ENCODE peak calls at places on chromosomes 5 and 9, in nine cellular contexts. J is H54; N is HTR-8/SVneo; Q is effector memory CD4-positive, alpha-beta T cell; M is NCI-H1417; O is globus pallidus; P is Panc1; B is MCF 10A; H is adrenal gland. T is an unnamed sample.

GRCh38 chr5:1105350-1106265 is 6.3 kb downstream of the SLC12A7 start:
- DNase-seq in O (no peak), N (no peak), B (no peak), J (no peak), M (no peak), Q (peak; percentile 57), H (no peak), P (no peak), T (no peak)

GRCh38 chr9:136051568-136052432 is 43.3 kb downstream of the NACC2 start:
- DNase-seq in O (peak; percentile 96), Q (no peak), B (peak; percentile 97), H (peak; percentile 64), P (peak; percentile 64), M (peak; percentile 91), J (peak; percentile 98), N (peak; percentile 86), T (peak; percentile 94)

GRCh38 chr9:12774861-12775367 is at the start of gene LURAP1L:
- DNase-seq in P (no peak), N (peak; percentile 41), J (no peak), M (peak; percentile 54), B (peak; percentile 84), H (peak; percentile 79), Q (no peak), O (peak; percentile 77), T (peak; percentile 58)

GRCh38 chr5:180140627-180141006 is 68.4 kb downstream of the RASGEF1C start:
- DNase-seq in Q (no peak), N (no peak), J (no peak), O (no peak), H (peak; percentile 14), M (no peak), B (no peak), P (no peak), T (no peak)

GRCh38 chr5:137022043-137022442 is 477.1 kb downstream of the SPOCK1 start:
- DNase-seq in B (no peak), Q (no peak), P (no peak), J (no peak), N (no peak), M (no peak), O (peak; percentile 20), H (peak; percentile 58), T (peak; percentile 8)

GRCh38 chr9:87580941-87581438 is 83.3 kb downstream of the DAPK1 start:
- DNase-seq in N (no peak), O (no peak), Q (no peak), H (no peak), M (peak; percentile 57), B (no peak), J (no peak), P (no peak), T (no peak)

GRCh38 chr5:1883120-1883924 is 597 bp upstream of the IRX4 start:
- DNase-seq in M (peak; percentile 63), O (no peak), N (peak; percentile 45), B (peak; percentile 58), P (no peak), H (no peak), Q (no peak), J (no peak), T (no peak)

GRCh38 chr9:113536483-113537226 is 73.1 kb downstream of the RGS3 start:
- DNase-seq in O (peak; percentile 99), H (peak; percentile 88), M (no peak), Q (no peak), P (no peak), N (no peak), J (no peak), B (no peak), T (peak; percentile 93)

GRCh38 chr5:157106668-157107461 is 2.0 kb downstream of the HAVCR2 start:
- DNase-seq in M (no peak), N (no peak), J (no peak), O (peak; percentile 22), Q (no peak), B (no peak), H (peak; percentile 69), P (no peak), T (peak; percentile 5)

GRCh38 chr5:95533761-95534160 is 21.0 kb downstream of the SKIC3 start:
- DNase-seq in J (no peak), M (no peak), Q (no peak), N (no peak), H (no peak), O (no peak), B (no peak), P (no peak), T (no peak)

GRCh38 chr9:129868571-129869486 is 33.6 kb downstream of the USP20 start:
- DNase-seq in P (no peak), Q (peak; percentile 97), H (no peak), O (no peak), M (no peak), B (no peak), J (no peak), N (no peak), T (no peak)

GRCh38 chr9:35140097-35140496 is 21.7 kb upstream of the UNC13B start:
- DNase-seq in J (no peak), N (no peak), M (no peak), O (no peak), B (no peak), H (no peak), P (no peak), Q (no peak), T (no peak)

GRCh38 chr5:142323480-142324376 is 1.1 kb downstream of the SPRY4 start:
- DNase-seq in J (no peak), H (peak; percentile 70), N (no peak), O (no peak), Q (no peak), P (no peak), M (peak; percentile 21), B (peak; percentile 49), T (no peak)

GRCh38 chr5:180527659-180528058 is 33.5 kb downstream of the CNOT6 start:
- DNase-seq in O (no peak), M (no peak), N (no peak), H (no peak), P (no peak), J (no peak), Q (no peak), B (no peak), T (no peak)

GRCh38 chr9:70616401-70617010 is 202.0 kb upstream of the KLF9 start:
- DNase-seq in H (no peak), M (no peak), Q (no peak), J (no peak), P (no peak), B (no peak), O (no peak), N (no peak), T (no peak)

GRCh38 chr5:142906863-142907671 is 136.9 kb downstream of the ARHGAP26 start:
- DNase-seq in N (no peak), M (no peak), P (no peak), J (no peak), B (no peak), Q (no peak), O (no peak), H (no peak), T (no peak)

GRCh38 chr5:78504726-78505431 is 143.7 kb downstream of the LHFPL2 start:
- DNase-seq in H (peak; percentile 97), J (peak; percentile 91), M (peak; percentile 43), B (peak; percentile 98), O (peak; percentile 92), Q (no peak), N (peak; percentile 65), P (no peak), T (peak; percentile 85)

GRCh38 chr5:90809695-90810094 is 251.1 kb downstream of the ADGRV1 start:
- DNase-seq in N (no peak), H (no peak), Q (no peak), B (no peak), J (no peak), O (no peak), P (no peak), M (no peak), T (no peak)

GRCh38 chr5:173563246-173563645 is 53.2 kb downstream of the BOD1 start:
- DNase-seq in M (no peak), B (no peak), H (no peak), N (no peak), P (no peak), J (no peak), O (no peak), Q (no peak), T (no peak)